ENCODE peak calls at places on chromosomes 12 and 14, in five cellular contexts. A is Panc1, I is kidney, B is uterus, L is HepG2. G is an unnamed sample.
A peak's percentile ranks its signal among the peaks of the same experiment; 100 is the strongest.

GRCh38 chr14:103514596-103515421 is 7.8 kb downstream of the CKB start:
- DNase-seq in I (peak; percentile 53), B (no peak), A (no peak), L (no peak), G (no peak)

GRCh38 chr12:67760586-67761275 is 112.2 kb downstream of the DYRK2 start:
- DNase-seq in A (no peak), I (no peak), L (no peak), B (no peak), G (no peak)

GRCh38 chr14:78524766-78525165 is 354.6 kb downstream of the NRXN3 start:
- DNase-seq in I (no peak), L (no peak), B (no peak), A (no peak), G (no peak)

GRCh38 chr12:118164798-118165486 is 29.0 kb downstream of the PEBP1 start:
- DNase-seq in A (no peak), I (no peak), B (no peak), L (peak; percentile 10), G (no peak)

GRCh38 chr12:51820721-51821422 is 27.6 kb downstream of the FIGNL2 start:
- DNase-seq in L (no peak), B (peak; percentile 39), A (no peak), I (peak; percentile 86), G (peak; percentile 36)

GRCh38 chr12:52838871-52839446 is 4.8 kb upstream of the KRT79 start:
- DNase-seq in A (no peak), I (no peak), B (no peak), L (no peak), G (no peak)

GRCh38 chr12:47905313-47905730 is 528 bp upstream of the VDR start:
- DNase-seq in L (no peak), A (no peak), I (peak; percentile 93), B (no peak), G (no peak)

GRCh38 chr12:65882504-65882903 is 58.2 kb downstream of the HMGA2 start:
- DNase-seq in L (no peak), B (no peak), A (no peak), I (no peak), G (no peak)

GRCh38 chr14:103805708-103806107 is 41.7 kb downstream of the PPP1R13B start:
- DNase-seq in I (no peak), B (no peak), A (no peak), L (no peak), G (no peak)

GRCh38 chr12:29695026-29695425 is 88.7 kb downstream of the TMTC1 start:
- DNase-seq in L (no peak), A (no peak), I (no peak), B (no peak), G (no peak)

GRCh38 chr14:55705651-55706340 is 125.8 kb downstream of the KTN1 start:
- DNase-seq in B (no peak), A (no peak), L (peak; percentile 6), I (no peak), G (no peak)

GRCh38 chr14:70139384-70139783 is 49.4 kb downstream of the SLC8A3 start:
- DNase-seq in I (no peak), B (no peak), A (no peak), L (no peak), G (no peak)

GRCh38 chr12:7068240-7068993 is 7.9 kb downstream of the C1S start:
- DNase-seq in I (no peak), L (no peak), A (no peak), B (no peak), G (no peak)

GRCh38 chr12:68530965-68531364 is 79.7 kb upstream of the RAP1B start:
- DNase-seq in B (no peak), I (no peak), L (no peak), A (no peak), G (peak; percentile 24)

GRCh38 chr12:25276199-25276937 is 25.6 kb upstream of the KRAS start:
- DNase-seq in B (peak; percentile 32), L (peak; percentile 63), A (peak; percentile 92), I (no peak), G (peak; percentile 88)

GRCh38 chr12:112496493-112496892 is 77.7 kb downstream of the PTPN11 start:
- DNase-seq in L (no peak), I (no peak), A (no peak), B (no peak), G (no peak)

GRCh38 chr14:56195727-56196126 is 77.5 kb downstream of the PELI2 start:
- DNase-seq in I (peak; percentile 66), L (no peak), A (no peak), B (no peak), G (no peak)

GRCh38 chr14:61270714-61271113 is 10.4 kb downstream of the TMEM30B start:
- DNase-seq in A (no peak), B (no peak), I (no peak), L (no peak), G (no peak)

GRCh38 chr14:31410048-31410654 is 10.2 kb downstream of the HEATR5A start:
- DNase-seq in A (no peak), L (no peak), B (no peak), I (no peak), G (no peak)

GRCh38 chr14:29236848-29237247 is 470.3 kb downstream of the FOXG1 start:
- DNase-seq in B (no peak), A (no peak), I (no peak), L (no peak), G (peak; percentile 30)

GRCh38 chr12:58489394-58489793 is 430.9 kb downstream of the LRIG3 start:
- DNase-seq in I (no peak), L (no peak), B (no peak), A (no peak), G (no peak)

GRCh38 chr12:32617549-32617948 is 61.6 kb upstream of the DNM1L start:
- DNase-seq in B (no peak), L (no peak), I (no peak), A (no peak), G (no peak)

GRCh38 chr12:9367828-9368227 is 159.6 kb upstream of the PZP start:
- DNase-seq in B (no peak), A (no peak), I (no peak), L (no peak), G (no peak)

GRCh38 chr12:1808798-1809480 is 11.4 kb upstream of the LRTM2 start:
- DNase-seq in B (no peak), I (peak; percentile 65), A (no peak), L (no peak), G (no peak)

GRCh38 chr12:6532051-6532926 is 2.0 kb upstream of the GAPDH start:
- DNase-seq in A (no peak), L (peak; percentile 78), B (peak; percentile 65), I (peak; percentile 90), G (peak; percentile 88)

GRCh38 chr14:55031190-55031589 is 4.2 kb downstream of the SOCS4 start:
- DNase-seq in L (no peak), I (no peak), B (no peak), A (no peak), G (no peak)

GRCh38 chr14:100031506-100032281 is 33.5 kb upstream of the EVL start:
- DNase-seq in A (peak; percentile 81), L (no peak), I (no peak), B (peak; percentile 74), G (peak; percentile 95)

GRCh38 chr14:93160353-93160801 is 24.3 kb downstream of the MOAP1 start:
- DNase-seq in B (no peak), L (no peak), I (peak; percentile 29), A (no peak), G (no peak)

GRCh38 chr12:29608581-29608980 is 111.1 kb upstream of the OVCH1 start:
- DNase-seq in B (no peak), A (no peak), I (no peak), L (no peak), G (no peak)

DNA sequence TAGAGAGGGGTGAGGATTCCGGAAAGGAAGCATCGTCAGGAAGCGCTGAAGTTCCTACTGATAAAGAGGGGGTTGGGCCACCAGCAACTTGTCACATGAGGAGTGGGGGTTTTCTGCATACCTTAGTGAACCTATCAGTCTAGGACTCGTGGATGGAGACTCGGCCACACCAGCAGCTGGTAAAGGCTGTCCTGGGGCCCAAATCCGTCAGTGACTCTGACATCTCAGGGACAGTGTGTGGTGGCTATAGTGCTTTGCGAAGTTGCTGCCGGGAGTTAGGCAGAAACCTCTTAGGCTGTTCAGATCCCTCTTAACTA is 16.4 kb downstream of the RNASE2 start:
- DNase-seq in B (no peak), I (no peak), L (no peak), A (no peak), G (no peak)
- H3K4me3 ChIP-seq in B (peak overlapping the region; percentile 52), I (no peak overlapping the region), L (peak overlapping the region; percentile 80), A (peak overlapping the region; percentile 54), G (peak overlapping the region; percentile 69)

DNA sequence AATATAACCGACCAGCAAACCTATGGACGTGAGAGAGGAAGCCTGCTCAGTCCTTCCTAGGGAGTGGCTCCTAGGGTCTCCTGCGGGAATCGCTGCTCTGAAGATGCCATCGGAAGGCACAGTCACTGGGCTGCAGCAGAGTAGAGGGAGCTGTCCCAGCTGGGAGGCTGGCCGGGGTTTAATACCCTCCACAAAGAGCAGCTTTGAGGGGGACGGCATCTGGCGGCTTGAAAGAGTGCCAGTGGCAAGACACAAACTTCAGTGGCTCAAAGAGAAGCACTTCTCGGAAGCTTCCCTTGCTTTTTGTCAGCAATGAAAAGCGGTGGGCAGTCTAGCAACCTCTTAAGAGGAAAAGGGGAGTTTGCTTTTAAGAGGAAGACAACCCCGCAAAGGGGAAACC is 114.6 kb downstream of the TMEM132C start:
- DNase-seq in L (no peak), A (no peak), B (no peak), I (no peak), G (no peak)
- TF ChIP-seq CTCF in L (no peak), A (no peak), B (no peak), I (no peak), G (no peak)

GRCh38 chr12:63941879-63942278 is 97.4 kb downstream of the SRGAP1 start:
- DNase-seq in A (no peak), B (no peak), L (no peak), I (no peak), G (no peak)

GRCh38 chr12:63937381-63938168 is 93.1 kb downstream of the SRGAP1 start:
- DNase-seq in A (no peak), L (no peak), I (no peak), B (no peak), G (no peak)

GRCh38 chr12:63942464-63943241 is 98.2 kb downstream of the SRGAP1 start:
- DNase-seq in I (no peak), B (no peak), L (no peak), A (no peak), G (no peak)

GRCh38 chr12:63944036-63944579 is 99.6 kb downstream of the SRGAP1 start:
- DNase-seq in B (no peak), I (no peak), A (no peak), L (no peak), G (no peak)

GRCh38 chr12:63940295-63940997 is 95.9 kb downstream of the SRGAP1 start:
- DNase-seq in L (no peak), A (no peak), B (no peak), I (no peak), G (no peak)
- H3K27ac ChIP-seq in L (no peak overlapping the region), A (peak overlapping the region; percentile 13), B (no peak overlapping the region), I (no peak overlapping the region), G (no peak overlapping the region)

GRCh38 chr14:57401501-57401900 is 11.1 kb downstream of the NAA30 start:
- DNase-seq in I (no peak), L (no peak), B (no peak), A (no peak), G (no peak)

GRCh38 chr14:57400556-57401494 is 10.4 kb downstream of the NAA30 start:
- DNase-seq in I (no peak), A (no peak), L (no peak), B (no peak), G (no peak)

GRCh38 chr14:57403521-57403864 is 13.1 kb downstream of the NAA30 start:
- DNase-seq in I (no peak), B (no peak), A (no peak), L (no peak), G (no peak)

GRCh38 chr14:57405562-57405961 is 15.2 kb downstream of the NAA30 start:
- DNase-seq in B (no peak), L (no peak), A (no peak), I (no peak), G (no peak)

GRCh38 chr14:57402173-57402852 is 11.9 kb downstream of the NAA30 start:
- DNase-seq in A (no peak), B (no peak), I (no peak), L (no peak), G (no peak)
- H3K4me3 ChIP-seq in A (no peak overlapping the region), B (no peak overlapping the region), I (no peak overlapping the region), L (no peak overlapping the region), G (no peak overlapping the region)

G was measured in AG04450.